ENCODE peak calls at places on chromosomes 12 and 14, in six cellular contexts. D is B cell; G is suprapubic skin; N is activated naive CD8-positive, alpha-beta T cell treated with anti-CD3 and anti-CD28 coated beads for 36 hours; F is omental fat pad; Y is activated naive CD4-positive, alpha-beta T cell treated with anti-CD3 and anti-CD28 coated beads, Interleukin-2, amount 10 ng/mL, durations not matched to agents 7 days and 5 days. X is an unnamed sample.

GRCh38 chr14:22887260-22887989 is 4.4 kb downstream of the REM2 start:
- DNase-seq in G (no peak), F (no peak), N (peak), D (peak), Y (peak), X (no peak)

GRCh38 chr14:85358136-85358785 is 171.7 kb upstream of the FLRT2 start:
- DNase-seq in Y (no peak), G (no peak), D (no peak), F (no peak), N (no peak), X (no peak)

GRCh38 chr14:34113051-34113511 is 162.2 kb upstream of the EGLN3 start:
- DNase-seq in Y (no peak), F (no peak), D (no peak), G (no peak), N (no peak), X (no peak)

GRCh38 chr14:64337901-64338615 is 43.9 kb upstream of the ESR2 start:
- DNase-seq in G (peak), D (peak), N (no peak), F (peak), Y (no peak), X (peak)

GRCh38 chr12:113061061-113061694 is 4.6 kb downstream of the DTX1 start:
- DNase-seq in F (no peak), D (no peak), G (no peak), N (no peak), Y (no peak), X (no peak)

GRCh38 chr12:2307550-2307949 is 254.8 kb downstream of the CACNA1C start:
- DNase-seq in Y (no peak), N (no peak), D (no peak), G (no peak), F (no peak), X (no peak)

GRCh38 chr14:67491285-67491684 is 2.8 kb upstream of the TMEM229B start:
- DNase-seq in G (no peak), D (no peak), F (no peak), N (no peak), Y (no peak), X (no peak)

GRCh38 chr12:23618718-23619117 is 330.8 kb downstream of the SOX5 start:
- DNase-seq in F (no peak), G (no peak), N (no peak), Y (no peak), D (no peak), X (no peak)

GRCh38 chr14:91374287-91374880 is 43.2 kb downstream of the CCDC88C start:
- DNase-seq in G (no peak), Y (no peak), F (no peak), N (no peak), D (no peak), X (no peak)

GRCh38 chr12:89494411-89495231 is 30.0 kb downstream of the GALNT4 start:
- DNase-seq in N (peak), Y (no peak), G (no peak), F (no peak), D (peak), X (peak)